ENCODE peak calls at places on chromosomes 1 and 21, in five cellular contexts. N, D, Y, M and Q are unnamed samples. For H3K4me1, the result is how much of the 10 kb centered on the place peaks cover.

GRCh38 chr1:105558023-105558422 is 1498.5 kb upstream of the PRMT6 start:
- DNase-seq in N (no peak), D (no peak), Y (no peak), M (no peak), Q (no peak)

GRCh38 chr21:16633851-16634521 is 878.9 kb upstream of the CXADR start:
- DNase-seq in N (peak), D (no peak), Y (no peak), M (peak), Q (no peak)

GRCh38 chr1:66399888-66400529 is 133.9 kb upstream of the SGIP1 start:
- DNase-seq in N (no peak), D (no peak), Y (no peak), M (no peak), Q (no peak)

GRCh38 chr1:170518185-170518834 is 13.7 kb upstream of the GORAB start:
- DNase-seq in N (no peak), D (no peak), Y (no peak), M (no peak), Q (no peak)

GRCh38 chr1:39936724-39937491 is 18.0 kb upstream of the MFSD2A start:
- DNase-seq in N (peak), D (no peak), Y (no peak), M (no peak), Q (peak)

GRCh38 chr1:150563340-150564038 is 14.3 kb downstream of the ADAMTSL4 start:
- DNase-seq in N (no peak), D (no peak), Y (peak), M (peak), Q (no peak)

GRCh38 chr1:77025599-77025998 is 158.3 kb downstream of the ST6GALNAC5 start:
- DNase-seq in N (no peak), D (no peak), Y (no peak), M (no peak), Q (no peak)

GRCh38 chr1:152078831-152079549 is 9.9 kb downstream of the TCHHL1 start:
- DNase-seq in N (no peak), D (no peak), Y (no peak), M (no peak), Q (peak)

GRCh38 chr1:41537788-41538351 is 53.4 kb upstream of the EDN2 start:
- DNase-seq in N (no peak), D (no peak), Y (peak), M (peak), Q (no peak)

GRCh38 chr1:61158592-61158991 is 76.2 kb downstream of the NFIA start:
- DNase-seq in N (no peak), D (no peak), Y (no peak), M (no peak), Q (no peak)

GRCh38 chr1:3453203-3453761 is 1.2 kb upstream of the ARHGEF16 start:
- DNase-seq in N (peak), D (peak), Y (peak), M (peak), Q (peak)

GRCh38 chr1:156652131-156652991 is 10.4 kb downstream of the BCAN start:
- DNase-seq in N (no peak), D (no peak), Y (no peak), M (no peak), Q (no peak)

GRCh38 chr1:56433056-56433577 is 146.2 kb downstream of the PLPP3 start:
- DNase-seq in N (no peak), D (no peak), Y (no peak), M (no peak), Q (no peak)

GRCh38 chr1:56436338-56436695 is 143.0 kb downstream of the PLPP3 start:
- DNase-seq in N (no peak), D (no peak), Y (no peak), M (no peak), Q (no peak)

GRCh38 chr1:56434025-56434424 is 145.3 kb downstream of the PLPP3 start:
- DNase-seq in N (no peak), D (peak), Y (no peak), M (no peak), Q (no peak)

GRCh38 chr1:56435434-56436337 is 143.7 kb downstream of the PLPP3 start:
- DNase-seq in N (no peak), D (peak), Y (no peak), M (no peak), Q (no peak)

DNA sequence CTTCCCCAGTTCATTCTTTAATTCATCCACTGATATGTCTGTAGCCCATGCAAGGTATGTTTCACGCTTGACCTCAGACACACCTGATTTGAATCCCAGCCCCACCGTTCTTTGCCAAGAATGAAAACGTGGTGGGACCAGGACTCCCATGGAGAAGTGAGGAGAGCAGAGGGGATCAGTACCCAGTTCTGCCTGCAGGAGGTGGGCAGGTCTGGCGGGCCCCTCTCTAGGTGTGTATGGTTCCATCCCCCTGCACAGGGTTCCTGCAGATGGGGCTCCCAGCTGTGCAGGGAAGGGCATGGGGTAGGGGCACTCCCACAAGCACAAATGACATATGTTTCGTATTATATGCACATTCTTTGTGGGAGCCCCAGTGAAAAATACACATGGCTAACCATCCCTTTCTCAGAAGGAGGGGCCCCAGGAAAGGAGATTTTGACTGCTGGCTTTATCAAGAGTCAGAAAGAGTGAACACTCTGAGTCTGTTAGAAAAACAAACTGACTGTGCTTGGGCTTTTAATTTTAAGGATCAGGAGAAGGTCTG is 144.6 kb downstream of the PLPP3 start:
- DNase-seq in N (no peak), D (no peak), Y (no peak), M (no peak), Q (no peak)
- H3K4me1 ChIP-seq in N (under half), D (half or more), Y (under half), M (under half), Q (under half)

GRCh38 chr21:45410865-45411809 is 6.2 kb downstream of the COL18A1 start:
- DNase-seq in N (no peak), D (no peak), Y (peak), M (no peak), Q (no peak)
- TF ChIP-seq EP300 in N (no peak), D (no peak), Y (no peak), M (no peak), Q (no peak)

DNA sequence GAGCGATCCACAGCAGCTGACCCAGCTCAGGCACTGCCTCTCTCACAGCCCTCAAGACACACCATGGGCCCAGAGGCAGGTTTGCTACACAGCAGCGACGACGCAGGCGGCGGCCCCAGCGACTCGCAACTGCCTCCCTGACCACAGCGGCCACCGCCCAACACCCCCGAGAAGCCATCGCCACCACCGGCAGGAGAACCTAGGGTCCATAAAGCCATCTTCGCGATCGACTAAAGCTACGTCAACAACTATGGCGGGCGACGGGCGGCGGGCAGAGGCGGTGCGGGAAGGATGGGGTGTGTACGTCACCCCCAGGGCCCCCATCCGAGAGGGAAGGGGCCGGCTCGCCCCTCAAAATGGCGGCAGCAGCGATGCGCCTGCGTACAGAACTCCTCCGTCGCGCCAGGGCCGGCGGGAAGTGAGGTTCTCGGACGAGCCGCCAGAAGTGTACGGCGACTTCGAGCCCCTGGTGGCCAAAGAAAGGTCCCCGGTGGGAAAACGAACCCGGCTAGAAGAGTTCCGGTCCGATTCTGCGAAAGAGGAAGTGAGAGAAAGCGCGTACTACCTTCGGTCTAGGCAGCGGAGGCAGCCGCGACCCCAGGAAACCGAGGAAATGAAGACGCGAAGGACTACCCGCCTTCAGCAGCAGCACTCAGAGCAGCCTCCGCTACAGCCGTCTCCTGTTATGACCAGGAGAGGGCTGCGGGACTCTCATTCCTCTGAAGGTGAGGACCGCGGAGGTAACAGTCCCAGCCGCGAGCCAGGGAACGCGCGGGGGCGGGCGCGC is at the start of gene TOR1AIP1:
- DNase-seq in N (peak), D (peak), Y (peak), M (peak), Q (peak)
- H3K4me1 ChIP-seq in N (under half), D (under half), Y (half or more), M (under half), Q (under half)

DNA sequence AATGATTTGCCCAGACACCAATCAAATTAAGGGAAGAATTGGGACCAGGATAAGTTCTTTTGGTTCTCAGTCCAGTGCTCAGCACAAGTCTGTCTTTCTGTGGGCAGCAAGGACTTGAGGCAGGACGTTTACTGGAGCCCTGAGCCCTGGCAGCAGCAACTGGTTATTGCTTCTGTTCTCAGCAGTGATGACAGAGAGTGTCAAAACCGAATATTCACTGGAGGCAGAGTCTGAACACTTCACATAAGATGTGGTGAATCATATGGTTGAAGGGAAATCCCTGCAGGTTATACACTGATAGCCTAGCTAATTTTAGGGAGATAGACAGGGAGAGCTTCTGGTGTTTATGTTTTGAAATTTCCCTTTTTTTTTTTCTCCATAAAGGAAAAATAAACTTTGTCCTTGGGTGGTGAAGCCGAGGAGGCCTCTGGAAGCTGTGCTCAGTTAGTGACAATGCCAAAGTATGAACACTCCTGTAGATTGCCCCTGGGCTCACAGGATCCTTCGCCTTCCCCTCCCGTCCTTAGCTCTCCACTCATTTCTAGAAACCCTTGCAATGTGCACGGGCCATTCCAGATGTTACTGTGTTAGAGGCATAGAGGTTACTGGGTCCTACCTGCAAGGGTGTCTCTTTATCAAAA is 26.3 kb upstream of the TSPAN2 start:
- DNase-seq in N (no peak), D (no peak), Y (no peak), M (no peak), Q (no peak)
- TF ChIP-seq EP300 in N (no peak), D (no peak), Y (no peak), M (no peak), Q (no peak)